ENCODE peak calls at places on chromosomes 7 and 10, in four cellular contexts. T, B, K and E are unnamed samples.

GRCh38 chr7:92608380-92609322 is 18.5 kb upstream of the FAM133B start:
- DNase-seq in B (no peak), K (peak; percentile 46), T (no peak), E (peak; percentile 84)

GRCh38 chr7:69837387-69838068 is 239.3 kb downstream of the AUTS2 start:
- DNase-seq in B (no peak), K (no peak), T (no peak), E (no peak)

GRCh38 chr7:157990878-157991250 is 596.8 kb downstream of the PTPRN2 start:
- DNase-seq in T (no peak), B (no peak), K (no peak), E (no peak)

GRCh38 chr7:44637788-44638594 is 31.6 kb downstream of the OGDH start:
- DNase-seq in K (peak; percentile 55), B (no peak), T (peak; percentile 58), E (no peak)

GRCh38 chr7:17099083-17099973 is 199.1 kb upstream of the AHR start:
- DNase-seq in K (no peak), T (peak; percentile 50), B (peak; percentile 98), E (no peak)

GRCh38 chr7:5690931-5691461 is 90.5 kb downstream of the RNF216 start:
- DNase-seq in K (no peak), T (no peak), B (no peak), E (no peak)

GRCh38 chr10:5861269-5862031 is 28.2 kb downstream of the ANKRD16 start:
- DNase-seq in T (peak; percentile 82), K (no peak), B (peak; percentile 83), E (no peak)

GRCh38 chr10:76942556-76943416 is 694.8 kb downstream of the KCNMA1 start:
- DNase-seq in K (no peak), T (no peak), B (no peak), E (no peak)

GRCh38 chr7:12929416-12930140 is 242.1 kb downstream of the ARL4A start:
- DNase-seq in B (no peak), K (no peak), T (no peak), E (no peak)

GRCh38 chr10:76251773-76252617 is 820.6 kb downstream of the LRMDA start:
- DNase-seq in K (no peak), B (no peak), T (no peak), E (no peak)

GRCh38 chr7:22726849-22727792 is at the start of gene IL6:
- DNase-seq in T (no peak), B (peak; percentile 6), K (peak; percentile 85), E (peak; percentile 52)

GRCh38 chr10:69912584-69912983 is 110.9 kb downstream of the COL13A1 start:
- DNase-seq in B (no peak), K (no peak), T (no peak), E (no peak)

GRCh38 chr7:80263321-80263720 is 128.7 kb downstream of the GNAI1 start:
- DNase-seq in B (no peak), K (no peak), T (no peak), E (no peak)

GRCh38 chr10:104297697-104298660 is 29.0 kb downstream of the GSTO2 start:
- DNase-seq in T (peak; percentile 24), B (no peak), K (peak; percentile 60), E (peak; percentile 89)

GRCh38 chr7:33038639-33039038 is 23.9 kb downstream of the NT5C3A start:
- DNase-seq in K (no peak), B (no peak), T (no peak), E (no peak)

GRCh38 chr7:157007470-157008066 is 2.9 kb downstream of the MNX1 start:
- DNase-seq in T (no peak), K (no peak), B (no peak), E (no peak)

GRCh38 chr7:87058739-87059524 is 522 bp downstream of the ELAPOR2 start:
- DNase-seq in B (no peak), T (peak; percentile 1), K (peak; percentile 38), E (peak; percentile 48)

GRCh38 chr10:1706711-1707110 is 30.6 kb downstream of the ADARB2 start:
- DNase-seq in T (no peak), K (no peak), B (no peak), E (no peak)

GRCh38 chr7:92179393-92179924 is 517 bp upstream of the LRRD1 start:
- DNase-seq in B (no peak), T (no peak), K (no peak), E (no peak)

GRCh38 chr10:88680958-88681357 is 16.7 kb downstream of the LIPF start:
- DNase-seq in B (no peak), T (no peak), K (no peak), E (no peak)

GRCh38 chr7:44783407-44783806 is 13.1 kb upstream of the PPIA start:
- DNase-seq in B (no peak), T (no peak), K (no peak), E (no peak)

GRCh38 chr7:1719913-1720312 is 49.8 kb downstream of the ELFN1 start:
- DNase-seq in T (no peak), K (no peak), B (no peak), E (no peak)

GRCh38 chr10:131437556-131438465 is 126.3 kb upstream of the TCERG1L start:
- DNase-seq in B (no peak), T (no peak), K (no peak), E (no peak)

GRCh38 chr10:84820596-84820995 is 492.2 kb downstream of the CCSER2 start:
- DNase-seq in T (no peak), K (no peak), B (no peak), E (no peak)

GRCh38 chr7:156764016-156764669 is 123.6 kb downstream of the RNF32 start:
- DNase-seq in B (peak; percentile 68), T (peak; percentile 69), K (peak; percentile 78), E (peak; percentile 56)

GRCh38 chr10:115092555-115093285 is 445 bp upstream of the ATRNL1 start:
- DNase-seq in K (no peak), B (no peak), T (no peak), E (peak; percentile 69)

GRCh38 chr7:139598642-139599041 is 75.2 kb downstream of the CLEC2L start:
- DNase-seq in K (no peak), T (no peak), B (no peak), E (no peak)

GRCh38 chr7:111813306-111813705 is 251.0 kb upstream of the IMMP2L start:
- DNase-seq in K (no peak), T (no peak), B (no peak), E (no peak)

GRCh38 chr10:30747633-30748032 is 118.1 kb upstream of the LYZL2 start:
- DNase-seq in B (no peak), T (no peak), K (no peak), E (no peak)

GRCh38 chr10:91564508-91564907 is 68.4 kb downstream of the PPP1R3C start:
- DNase-seq in T (no peak), K (no peak), B (no peak), E (no peak)

GRCh38 chr7:120259382-120259781 is 13.6 kb upstream of the KCND2 start:
- DNase-seq in T (no peak), K (no peak), B (no peak), E (no peak)

GRCh38 chr7:133315332-133316040 is 62.6 kb downstream of the EXOC4 start:
- DNase-seq in B (no peak), K (no peak), T (no peak), E (no peak)

GRCh38 chr7:27160147-27160545 is 3.7 kb upstream of the HOXA7 start:
- DNase-seq in T (no peak), K (no peak), B (no peak), E (peak; percentile 18)

GRCh38 chr7:2018786-2019692 is 213.7 kb downstream of the MAD1L1 start:
- DNase-seq in B (no peak), K (peak; percentile 79), T (no peak), E (no peak)

DNA sequence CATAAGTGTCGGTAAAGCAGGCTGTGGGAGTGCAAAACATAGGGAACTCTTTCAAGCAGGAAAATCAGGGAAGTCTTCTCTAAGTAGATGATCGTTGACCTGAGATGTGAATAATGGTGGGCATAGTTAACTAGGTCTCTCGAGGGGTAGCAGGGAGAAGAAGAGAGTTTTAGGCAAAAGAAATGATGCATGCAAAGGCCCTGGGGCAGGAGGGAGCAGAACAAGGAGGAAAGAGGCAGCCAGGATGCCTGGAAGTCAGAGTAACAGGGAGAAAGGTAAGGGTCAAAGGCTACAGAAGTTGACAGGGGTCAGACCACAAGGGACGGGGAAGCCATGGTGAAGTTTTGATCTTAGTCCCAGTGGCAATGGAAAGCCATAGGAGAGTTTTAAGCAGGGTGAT is 47.8 kb upstream of the PAX2 start:
- DNase-seq in T (no peak), B (no peak), K (no peak), E (no peak)
- TF ChIP-seq HMGXB4 in T (no peak), B (no peak), K (no peak), E (no peak)

GRCh38 chr7:122305475-122306319 is 1.1 kb upstream of the FEZF1 start:
- DNase-seq in B (no peak), K (no peak), T (no peak), E (peak; percentile 64)
- TF ChIP-seq HMGXB4 in B (no peak), K (no peak), T (no peak), E (no peak)

DNA sequence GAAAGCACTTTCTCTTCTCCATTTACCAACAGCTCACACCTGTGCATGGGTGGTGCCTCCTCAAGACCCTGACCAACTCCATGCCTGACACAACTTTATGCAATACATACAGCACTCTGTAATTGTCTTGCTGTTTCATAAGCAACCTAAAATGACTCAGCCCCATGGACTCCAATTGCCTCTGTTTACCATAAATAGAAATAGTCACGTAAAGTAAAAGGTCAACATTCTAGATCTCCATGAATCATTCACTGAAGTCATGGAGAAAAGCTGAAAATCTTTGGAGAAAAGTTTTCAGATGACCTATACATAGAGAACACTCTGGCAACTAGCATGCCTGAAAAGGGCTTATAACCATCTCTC is 95.7 kb upstream of the KCNIP2 start:
- DNase-seq in B (no peak), K (no peak), T (peak; percentile 9), E (no peak)
- TF ChIP-seq HMGXB4 in B (no peak), K (no peak), T (no peak), E (no peak)

GRCh38 chr10:128779457-128779856 is 653.2 kb upstream of the MKI67 start:
- DNase-seq in K (no peak), B (no peak), T (no peak), E (no peak)
- TF ChIP-seq HMGXB4 in K (no peak), B (no peak), T (no peak), E (no peak)

GRCh38 chr10:51800725-51801455 is 101.5 kb upstream of the CSTF2T start:
- DNase-seq in T (no peak), K (no peak), B (no peak), E (no peak)

GRCh38 chr10:51804861-51805260 is 105.5 kb upstream of the CSTF2T start:
- DNase-seq in B (no peak), K (no peak), T (no peak), E (no peak)

GRCh38 chr10:51808187-51808586 is 108.8 kb upstream of the CSTF2T start:
- DNase-seq in T (no peak), K (no peak), B (no peak), E (no peak)

GRCh38 chr10:51802030-51802429 is 102.6 kb upstream of the CSTF2T start:
- DNase-seq in K (no peak), T (no peak), B (no peak), E (no peak)

DNA sequence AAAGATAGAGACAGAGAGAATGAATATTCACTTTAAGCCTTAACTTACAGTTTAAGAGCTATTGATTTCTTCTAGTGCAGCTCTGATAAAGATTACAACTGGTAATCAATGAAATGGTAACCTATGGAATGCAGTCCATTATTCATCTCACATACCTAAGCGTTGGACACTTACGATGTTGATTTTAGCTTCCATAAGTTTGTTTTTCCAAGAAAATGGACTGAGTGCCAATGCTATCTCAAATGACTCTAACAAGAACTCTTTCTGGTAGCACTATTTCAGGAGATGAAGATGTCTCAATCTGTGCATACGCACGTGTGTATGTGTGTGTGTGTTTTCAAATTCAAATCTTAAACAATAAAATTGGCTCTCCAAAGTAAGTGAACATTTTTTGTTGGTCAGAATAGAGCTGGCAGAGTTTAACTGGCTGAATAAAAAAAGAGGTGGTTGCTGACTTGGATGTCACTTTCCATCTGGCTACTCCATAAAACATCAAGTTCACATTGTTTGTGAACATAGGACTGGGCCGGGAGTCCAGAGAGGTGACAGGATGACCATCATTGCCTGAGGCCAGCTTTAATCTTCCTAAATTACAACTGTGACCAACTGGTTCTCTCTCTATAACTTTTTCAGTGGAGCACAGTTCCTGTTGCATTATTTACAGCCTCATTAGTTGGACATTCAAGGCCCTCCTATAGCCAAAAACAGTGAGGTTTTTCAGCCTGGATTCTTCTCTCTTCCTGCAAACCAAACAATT is 106.9 kb upstream of the CSTF2T start:
- DNase-seq in B (no peak), T (no peak), K (no peak), E (no peak)
- TF ChIP-seq HMGXB4 in B (no peak), T (no peak), K (no peak), E (no peak)